ENCODE peak calls at places on chromosomes 2 and 18, in seven cellular contexts. M is neuronal stem cell; R is effector memory CD4-positive, alpha-beta T cell; U is left lung; Z is CD8-positive, alpha-beta T cell; E is right cardiac atrium; K is body of pancreas. P is an unnamed sample.

GRCh38 chr2:32977228-32977758 is 30.5 kb downstream of the LTBP1 start:
- DNase-seq in U (no peak), K (peak; percentile 92), R (no peak), E (peak; percentile 88), M (no peak), Z (no peak), P (peak; percentile 85)

GRCh38 chr2:44836174-44836573 is 105.3 kb upstream of the SIX3 start:
- DNase-seq in R (no peak), M (no peak), K (no peak), E (no peak), U (no peak), Z (no peak), P (no peak)

GRCh38 chr2:170047331-170048065 is 130.4 kb upstream of the MYO3B start:
- DNase-seq in K (no peak), Z (no peak), M (no peak), U (no peak), E (no peak), R (no peak), P (no peak)

GRCh38 chr2:290090-290722 is 2.3 kb upstream of the ALKAL2 start:
- DNase-seq in R (peak; percentile 27), U (peak; percentile 74), M (peak; percentile 55), E (peak; percentile 90), K (peak; percentile 80), Z (peak; percentile 31), P (peak; percentile 70)

GRCh38 chr2:8009010-8009597 is 672.8 kb upstream of the ID2 start:
- DNase-seq in K (no peak), R (no peak), M (no peak), U (no peak), E (no peak), Z (no peak), P (no peak)

GRCh38 chr2:48483916-48484315 is 46.0 kb upstream of the STON1 start:
- DNase-seq in R (no peak), M (no peak), K (no peak), Z (no peak), U (no peak), E (no peak), P (no peak)

GRCh38 chr2:136131484-136131960 is 13.6 kb upstream of the CXCR4 start:
- DNase-seq in M (no peak), Z (peak; percentile 29), E (no peak), R (peak; percentile 30), K (no peak), U (no peak), P (no peak)

GRCh38 chr2:70073493-70073892 is 13.8 kb upstream of the PCBP1 start:
- DNase-seq in Z (no peak), K (no peak), M (no peak), U (no peak), E (no peak), R (no peak), P (no peak)

GRCh38 chr2:119487434-119488244 is 36.6 kb downstream of the SCTR start:
- DNase-seq in R (no peak), K (peak; percentile 95), Z (no peak), M (no peak), U (peak; percentile 74), E (no peak), P (no peak)

GRCh38 chr2:19851116-19851515 is 50.7 kb downstream of the TTC32 start:
- DNase-seq in U (no peak), R (no peak), E (no peak), K (no peak), M (no peak), Z (no peak), P (no peak)

GRCh38 chr2:54446122-54446521 is 10.0 kb upstream of the SPTBN1 start:
- DNase-seq in U (no peak), R (no peak), Z (no peak), K (no peak), E (no peak), M (no peak), P (no peak)

GRCh38 chr2:232332940-232333259 is 45.7 kb upstream of the ALPP start:
- DNase-seq in K (no peak), Z (no peak), R (no peak), E (no peak), M (no peak), U (peak; percentile 26), P (no peak)

GRCh38 chr2:227703280-227703732 is 14.5 kb downstream of the SLC19A3 start:
- DNase-seq in K (peak; percentile 40), R (no peak), Z (no peak), E (no peak), U (no peak), M (no peak), P (no peak)

GRCh38 chr2:25251461-25252273 is 83.3 kb upstream of the POMC start:
- DNase-seq in Z (no peak), R (no peak), E (peak; percentile 84), M (peak; percentile 72), U (peak; percentile 67), K (peak; percentile 61), P (peak; percentile 63)

GRCh38 chr2:7180641-7181370 is 263.6 kb downstream of the RNF144A start:
- DNase-seq in Z (no peak), E (no peak), U (no peak), K (no peak), M (no peak), R (no peak), P (no peak)

GRCh38 chr18:78619854-78620253 is 359.8 kb upstream of the SALL3 start:
- DNase-seq in M (no peak), K (no peak), Z (no peak), U (no peak), R (no peak), E (no peak), P (no peak)

GRCh38 chr2:42850016-42850805 is 57.8 kb upstream of the HAAO start:
- DNase-seq in K (no peak), E (no peak), M (no peak), U (no peak), R (no peak), Z (no peak), P (no peak)

GRCh38 chr18:8703181-8703638 is 2.1 kb upstream of the MTCL1 start:
- DNase-seq in U (no peak), E (peak; percentile 57), M (no peak), K (no peak), R (no peak), Z (no peak), P (no peak)

GRCh38 chr2:104872034-104872865 is 18.3 kb downstream of the POU3F3 start:
- DNase-seq in K (no peak), E (no peak), R (no peak), U (no peak), M (peak; percentile 37), Z (no peak), P (no peak)

GRCh38 chr18:48194787-48195186 is 214.4 kb downstream of the ZBTB7C start:
- DNase-seq in M (no peak), E (no peak), Z (no peak), U (no peak), K (no peak), R (no peak), P (no peak)

GRCh38 chr18:4144201-4144600 is 310.9 kb downstream of the DLGAP1 start:
- DNase-seq in K (no peak), Z (no peak), M (no peak), U (no peak), E (no peak), R (no peak), P (no peak)

GRCh38 chr18:79405781-79406575 is 10.2 kb downstream of the NFATC1 start:
- DNase-seq in R (peak; percentile 90), K (no peak), Z (peak; percentile 79), U (peak; percentile 87), E (peak; percentile 85), M (no peak), P (peak; percentile 74)

GRCh38 chr2:26399781-26400376 is 1.8 kb upstream of the DRC1 start:
- DNase-seq in R (no peak), E (no peak), U (no peak), Z (no peak), M (no peak), K (no peak), P (no peak)

GRCh38 chr2:111663471-111663951 is 220.5 kb downstream of the ANAPC1 start:
- DNase-seq in K (no peak), M (no peak), U (no peak), R (no peak), Z (no peak), E (no peak), P (no peak)

DNA sequence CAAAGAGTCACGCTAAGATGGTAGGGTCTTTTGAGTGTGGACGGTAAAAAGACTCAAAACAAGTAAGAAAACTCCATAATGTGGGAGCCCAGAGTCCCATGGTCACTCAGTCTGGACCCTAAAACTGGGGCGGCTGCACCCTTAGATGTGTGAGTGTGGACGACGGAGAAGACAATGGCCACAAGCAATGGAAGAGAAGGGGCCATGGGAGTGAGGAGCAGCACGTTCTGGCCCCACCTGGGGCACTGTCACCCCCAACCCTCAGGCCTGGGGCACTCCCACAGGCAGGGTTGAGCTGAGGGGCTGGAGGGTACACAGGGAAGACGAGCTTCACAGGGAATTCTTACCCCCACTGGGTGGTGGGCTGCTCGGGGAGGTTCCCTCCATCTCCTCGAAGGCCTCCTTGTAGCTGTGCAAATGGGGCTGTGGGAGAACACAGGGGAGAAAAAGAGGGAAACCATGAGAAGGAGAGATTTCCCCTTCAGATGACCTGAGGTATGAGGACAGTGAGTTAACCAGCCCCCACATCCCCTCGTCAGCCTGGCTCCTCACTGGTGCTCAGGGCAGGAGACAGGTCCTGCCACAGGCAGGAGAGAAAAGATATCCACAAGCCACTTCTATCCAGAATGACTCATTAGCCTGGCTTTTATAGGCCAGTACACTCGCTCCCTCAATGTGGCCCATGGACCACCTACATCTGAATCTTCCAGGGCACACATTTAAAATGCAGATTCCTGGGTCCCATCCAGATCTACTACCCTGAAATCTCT is 167.9 kb downstream of the TNS1 start:
- DNase-seq in K (no peak), U (no peak), R (no peak), Z (no peak), E (peak; percentile 42), M (no peak), P (no peak)
- H3K27ac ChIP-seq in K (no peak overlapping the region), U (peak overlapping the region; percentile 75), R (no peak overlapping the region), Z (no peak overlapping the region), E (peak overlapping the region; percentile 25), M (no peak overlapping the region), P (peak overlapping the region; percentile 93)

GRCh38 chr2:164781394-164781793 is 60.2 kb downstream of the COBLL1 start:
- DNase-seq in R (no peak), U (no peak), M (no peak), K (no peak), E (no peak), Z (no peak), P (no peak)
- H3K27me3 ChIP-seq in R (no peaks in the 10 kb centered on the region), U (no peaks in the 10 kb centered on the region), M (no peaks in the 10 kb centered on the region), K (no peaks in the 10 kb centered on the region), E (no peaks in the 10 kb centered on the region), Z (no peaks in the 10 kb centered on the region), P (no peaks in the 10 kb centered on the region)

GRCh38 chr2:68714866-68715265 is 19.7 kb upstream of the ARHGAP25 start:
- DNase-seq in Z (no peak), U (peak; percentile 87), E (peak; percentile 74), M (no peak), K (no peak), R (no peak), P (peak; percentile 49)
- H3K4me3 ChIP-seq in Z (no peak overlapping the region), U (no peak overlapping the region), E (no peak overlapping the region), M (no peak overlapping the region), K (no peak overlapping the region), R (peak overlapping the region; percentile 4), P (no peak overlapping the region)

GRCh38 chr2:222180619-222181018 is 118.2 kb downstream of the PAX3 start:
- DNase-seq in K (no peak), E (no peak), Z (no peak), R (no peak), U (no peak), M (no peak), P (no peak)
- H3K27ac ChIP-seq in K (no peak overlapping the region), E (no peak overlapping the region), Z (no peak overlapping the region), R (no peak overlapping the region), U (no peak overlapping the region), M (no peak overlapping the region), P (no peak overlapping the region)

GRCh38 chr18:12085786-12086185 is 7.9 kb upstream of the ANKRD62 start:
- DNase-seq in U (no peak), E (no peak), Z (no peak), K (peak; percentile 37), M (no peak), R (no peak), P (no peak)
- H3K27me3 ChIP-seq in U (no peaks in the 10 kb centered on the region), E (no peaks in the 10 kb centered on the region), Z (no peaks in the 10 kb centered on the region), K (no peaks in the 10 kb centered on the region), M (no peaks in the 10 kb centered on the region), R (no peaks in the 10 kb centered on the region), P (no peaks in the 10 kb centered on the region)

P was measured in heart right ventricle.